ENCODE peak calls at places on chromosome 7, in seven cellular contexts. One of them, this sample, is unnamed.

GRCh38 chr7:47557986-47558670 is 23.8 kb downstream of the TNS3 start:
- DNase-seq in fibroblast of mammary gland: no peak
- DNase-seq in fibroblast of villous mesenchyme: no peak
- DNase-seq in stimulated activated naive CD8-positive, alpha-beta T cell treated with anti-CD3 and anti-CD28 coated beads, Interleukin-15, Interleukin-2, amounts not matched to agents 100 U/mL and 50 U/mL, for 24 hours: no peak
- DNase-seq in NCI-H2081: no peak
- DNase-seq in Right ventricle myocardium superior: no peak
- DNase-seq in IMR-90: no peak
- DNase-seq in this sample: no peak

GRCh38 chr7:90233569-90233968 is 11.4 kb upstream of the CFAP69 start:
- DNase-seq in stimulated activated naive CD8-positive, alpha-beta T cell treated with anti-CD3 and anti-CD28 coated beads, Interleukin-15, Interleukin-2, amounts not matched to agents 100 U/mL and 50 U/mL, for 24 hours: no peak
- DNase-seq in fibroblast of mammary gland: no peak
- DNase-seq in IMR-90: no peak
- DNase-seq in NCI-H2081: no peak
- DNase-seq in Right ventricle myocardium superior: no peak
- DNase-seq in fibroblast of villous mesenchyme: no peak
- DNase-seq in this sample: no peak

GRCh38 chr7:141012696-141013344 is 1.9 kb downstream of the MRPS33 start:
- DNase-seq in stimulated activated naive CD8-positive, alpha-beta T cell treated with anti-CD3 and anti-CD28 coated beads, Interleukin-15, Interleukin-2, amounts not matched to agents 100 U/mL and 50 U/mL, for 24 hours: no peak
- DNase-seq in Right ventricle myocardium superior: no peak
- DNase-seq in NCI-H2081: no peak
- DNase-seq in fibroblast of villous mesenchyme: no peak
- DNase-seq in fibroblast of mammary gland: peak
- DNase-seq in IMR-90: peak
- DNase-seq in this sample: peak

GRCh38 chr7:114879554-114879953 is 42.3 kb upstream of the MDFIC start:
- DNase-seq in NCI-H2081: no peak
- DNase-seq in stimulated activated naive CD8-positive, alpha-beta T cell treated with anti-CD3 and anti-CD28 coated beads, Interleukin-15, Interleukin-2, amounts not matched to agents 100 U/mL and 50 U/mL, for 24 hours: no peak
- DNase-seq in IMR-90: peak
- DNase-seq in fibroblast of villous mesenchyme: peak
- DNase-seq in Right ventricle myocardium superior: no peak
- DNase-seq in fibroblast of mammary gland: peak
- DNase-seq in this sample: no peak

GRCh38 chr7:44103941-44104879 is at the start of gene AEBP1:
- DNase-seq in fibroblast of mammary gland: peak
- DNase-seq in fibroblast of villous mesenchyme: peak
- DNase-seq in stimulated activated naive CD8-positive, alpha-beta T cell treated with anti-CD3 and anti-CD28 coated beads, Interleukin-15, Interleukin-2, amounts not matched to agents 100 U/mL and 50 U/mL, for 24 hours: peak
- DNase-seq in IMR-90: no peak
- DNase-seq in NCI-H2081: no peak
- DNase-seq in Right ventricle myocardium superior: no peak
- DNase-seq in this sample: peak

GRCh38 chr7:89503281-89503680 is 651.0 kb upstream of the STEAP1 start:
- DNase-seq in NCI-H2081: no peak
- DNase-seq in Right ventricle myocardium superior: no peak
- DNase-seq in fibroblast of villous mesenchyme: no peak
- DNase-seq in IMR-90: no peak
- DNase-seq in stimulated activated naive CD8-positive, alpha-beta T cell treated with anti-CD3 and anti-CD28 coated beads, Interleukin-15, Interleukin-2, amounts not matched to agents 100 U/mL and 50 U/mL, for 24 hours: no peak
- DNase-seq in fibroblast of mammary gland: no peak
- DNase-seq in this sample: no peak

GRCh38 chr7:24401628-24402593 is 117.9 kb downstream of the NPY start:
- DNase-seq in Right ventricle myocardium superior: no peak
- DNase-seq in fibroblast of villous mesenchyme: peak
- DNase-seq in NCI-H2081: peak
- DNase-seq in fibroblast of mammary gland: peak
- DNase-seq in stimulated activated naive CD8-positive, alpha-beta T cell treated with anti-CD3 and anti-CD28 coated beads, Interleukin-15, Interleukin-2, amounts not matched to agents 100 U/mL and 50 U/mL, for 24 hours: no peak
- DNase-seq in IMR-90: peak
- DNase-seq in this sample: peak

GRCh38 chr7:150432915-150433892 is 17.2 kb upstream of the GIMAP8 start:
- DNase-seq in fibroblast of villous mesenchyme: no peak
- DNase-seq in Right ventricle myocardium superior: no peak
- DNase-seq in IMR-90: no peak
- DNase-seq in NCI-H2081: no peak
- DNase-seq in fibroblast of mammary gland: no peak
- DNase-seq in stimulated activated naive CD8-positive, alpha-beta T cell treated with anti-CD3 and anti-CD28 coated beads, Interleukin-15, Interleukin-2, amounts not matched to agents 100 U/mL and 50 U/mL, for 24 hours: no peak
- DNase-seq in this sample: no peak

GRCh38 chr7:122300607-122301079 is 3.9 kb downstream of the FEZF1 start:
- DNase-seq in stimulated activated naive CD8-positive, alpha-beta T cell treated with anti-CD3 and anti-CD28 coated beads, Interleukin-15, Interleukin-2, amounts not matched to agents 100 U/mL and 50 U/mL, for 24 hours: no peak
- DNase-seq in fibroblast of villous mesenchyme: no peak
- DNase-seq in IMR-90: no peak
- DNase-seq in fibroblast of mammary gland: no peak
- DNase-seq in Right ventricle myocardium superior: no peak
- DNase-seq in NCI-H2081: no peak
- DNase-seq in this sample: no peak

GRCh38 chr7:28855538-28856217 is 102.5 kb downstream of the TRIL start:
- DNase-seq in stimulated activated naive CD8-positive, alpha-beta T cell treated with anti-CD3 and anti-CD28 coated beads, Interleukin-15, Interleukin-2, amounts not matched to agents 100 U/mL and 50 U/mL, for 24 hours: no peak
- DNase-seq in fibroblast of mammary gland: peak
- DNase-seq in Right ventricle myocardium superior: no peak
- DNase-seq in IMR-90: peak
- DNase-seq in NCI-H2081: no peak
- DNase-seq in fibroblast of villous mesenchyme: peak
- DNase-seq in this sample: peak

GRCh38 chr7:98469088-98469487 is 68.2 kb upstream of the BAIAP2L1 start:
- DNase-seq in fibroblast of villous mesenchyme: no peak
- DNase-seq in NCI-H2081: no peak
- DNase-seq in fibroblast of mammary gland: no peak
- DNase-seq in stimulated activated naive CD8-positive, alpha-beta T cell treated with anti-CD3 and anti-CD28 coated beads, Interleukin-15, Interleukin-2, amounts not matched to agents 100 U/mL and 50 U/mL, for 24 hours: no peak
- DNase-seq in IMR-90: no peak
- DNase-seq in Right ventricle myocardium superior: no peak
- DNase-seq in this sample: no peak

GRCh38 chr7:108455833-108456677 is at the start of gene NRCAM:
- DNase-seq in stimulated activated naive CD8-positive, alpha-beta T cell treated with anti-CD3 and anti-CD28 coated beads, Interleukin-15, Interleukin-2, amounts not matched to agents 100 U/mL and 50 U/mL, for 24 hours: peak
- DNase-seq in Right ventricle myocardium superior: peak
- DNase-seq in NCI-H2081: peak
- DNase-seq in fibroblast of mammary gland: peak
- DNase-seq in IMR-90: no peak
- DNase-seq in fibroblast of villous mesenchyme: peak
- DNase-seq in this sample: peak

GRCh38 chr7:11760372-11760771 is 71.6 kb downstream of the THSD7A start:
- DNase-seq in fibroblast of mammary gland: peak
- DNase-seq in IMR-90: no peak
- DNase-seq in Right ventricle myocardium superior: no peak
- DNase-seq in fibroblast of villous mesenchyme: peak
- DNase-seq in NCI-H2081: peak
- DNase-seq in stimulated activated naive CD8-positive, alpha-beta T cell treated with anti-CD3 and anti-CD28 coated beads, Interleukin-15, Interleukin-2, amounts not matched to agents 100 U/mL and 50 U/mL, for 24 hours: no peak
- DNase-seq in this sample: no peak

GRCh38 chr7:16660702-16661464 is 14.9 kb downstream of the BZW2 start:
- DNase-seq in fibroblast of mammary gland: peak
- DNase-seq in stimulated activated naive CD8-positive, alpha-beta T cell treated with anti-CD3 and anti-CD28 coated beads, Interleukin-15, Interleukin-2, amounts not matched to agents 100 U/mL and 50 U/mL, for 24 hours: no peak
- DNase-seq in fibroblast of villous mesenchyme: peak
- DNase-seq in NCI-H2081: no peak
- DNase-seq in IMR-90: peak
- DNase-seq in Right ventricle myocardium superior: no peak
- DNase-seq in this sample: peak

GRCh38 chr7:121101083-121101482 is 112.6 kb downstream of the CPED1 start:
- DNase-seq in NCI-H2081: no peak
- DNase-seq in stimulated activated naive CD8-positive, alpha-beta T cell treated with anti-CD3 and anti-CD28 coated beads, Interleukin-15, Interleukin-2, amounts not matched to agents 100 U/mL and 50 U/mL, for 24 hours: no peak
- DNase-seq in IMR-90: no peak
- DNase-seq in fibroblast of mammary gland: no peak
- DNase-seq in Right ventricle myocardium superior: no peak
- DNase-seq in fibroblast of villous mesenchyme: no peak
- DNase-seq in this sample: no peak

GRCh38 chr7:113892818-113893217 is 26.0 kb downstream of the PPP1R3A start:
- DNase-seq in Right ventricle myocardium superior: no peak
- DNase-seq in IMR-90: no peak
- DNase-seq in NCI-H2081: no peak
- DNase-seq in stimulated activated naive CD8-positive, alpha-beta T cell treated with anti-CD3 and anti-CD28 coated beads, Interleukin-15, Interleukin-2, amounts not matched to agents 100 U/mL and 50 U/mL, for 24 hours: no peak
- DNase-seq in fibroblast of mammary gland: no peak
- DNase-seq in fibroblast of villous mesenchyme: no peak
- DNase-seq in this sample: no peak

GRCh38 chr7:130345106-130345505 is 490 bp downstream of the CPA5 start:
- DNase-seq in fibroblast of villous mesenchyme: no peak
- DNase-seq in IMR-90: no peak
- DNase-seq in NCI-H2081: no peak
- DNase-seq in Right ventricle myocardium superior: no peak
- DNase-seq in stimulated activated naive CD8-positive, alpha-beta T cell treated with anti-CD3 and anti-CD28 coated beads, Interleukin-15, Interleukin-2, amounts not matched to agents 100 U/mL and 50 U/mL, for 24 hours: no peak
- DNase-seq in fibroblast of mammary gland: no peak
- DNase-seq in this sample: no peak

GRCh38 chr7:117907058-117907633 is 33.9 kb upstream of the CTTNBP2 start:
- DNase-seq in fibroblast of mammary gland: no peak
- DNase-seq in Right ventricle myocardium superior: no peak
- DNase-seq in NCI-H2081: no peak
- DNase-seq in IMR-90: no peak
- DNase-seq in stimulated activated naive CD8-positive, alpha-beta T cell treated with anti-CD3 and anti-CD28 coated beads, Interleukin-15, Interleukin-2, amounts not matched to agents 100 U/mL and 50 U/mL, for 24 hours: no peak
- DNase-seq in fibroblast of villous mesenchyme: no peak
- DNase-seq in this sample: no peak

GRCh38 chr7:107167483-107168232 is 1.1 kb upstream of the HBP1 start:
- DNase-seq in stimulated activated naive CD8-positive, alpha-beta T cell treated with anti-CD3 and anti-CD28 coated beads, Interleukin-15, Interleukin-2, amounts not matched to agents 100 U/mL and 50 U/mL, for 24 hours: no peak
- DNase-seq in NCI-H2081: peak
- DNase-seq in Right ventricle myocardium superior: no peak
- DNase-seq in fibroblast of villous mesenchyme: peak
- DNase-seq in IMR-90: peak
- DNase-seq in fibroblast of mammary gland: peak
- DNase-seq in this sample: peak

GRCh38 chr7:88311675-88312036 is 5.0 kb upstream of the STEAP4 start:
- DNase-seq in IMR-90: no peak
- DNase-seq in fibroblast of mammary gland: peak
- DNase-seq in stimulated activated naive CD8-positive, alpha-beta T cell treated with anti-CD3 and anti-CD28 coated beads, Interleukin-15, Interleukin-2, amounts not matched to agents 100 U/mL and 50 U/mL, for 24 hours: no peak
- DNase-seq in NCI-H2081: no peak
- DNase-seq in fibroblast of villous mesenchyme: peak
- DNase-seq in Right ventricle myocardium superior: no peak
- DNase-seq in this sample: no peak

GRCh38 chr7:107230334-107230733 is 61.5 kb downstream of the HBP1 start:
- DNase-seq in stimulated activated naive CD8-positive, alpha-beta T cell treated with anti-CD3 and anti-CD28 coated beads, Interleukin-15, Interleukin-2, amounts not matched to agents 100 U/mL and 50 U/mL, for 24 hours: no peak
- DNase-seq in fibroblast of villous mesenchyme: no peak
- DNase-seq in NCI-H2081: no peak
- DNase-seq in Right ventricle myocardium superior: no peak
- DNase-seq in fibroblast of mammary gland: peak
- DNase-seq in IMR-90: peak
- DNase-seq in this sample: no peak

GRCh38 chr7:2003451-2003930 is 229.3 kb downstream of the MAD1L1 start:
- DNase-seq in Right ventricle myocardium superior: peak
- DNase-seq in IMR-90: no peak
- DNase-seq in stimulated activated naive CD8-positive, alpha-beta T cell treated with anti-CD3 and anti-CD28 coated beads, Interleukin-15, Interleukin-2, amounts not matched to agents 100 U/mL and 50 U/mL, for 24 hours: no peak
- DNase-seq in fibroblast of mammary gland: no peak
- DNase-seq in fibroblast of villous mesenchyme: no peak
- DNase-seq in NCI-H2081: no peak
- DNase-seq in this sample: no peak

GRCh38 chr7:140212100-140212881 is 35.5 kb upstream of the KDM7A start:
- DNase-seq in Right ventricle myocardium superior: no peak
- DNase-seq in fibroblast of mammary gland: peak
- DNase-seq in fibroblast of villous mesenchyme: no peak
- DNase-seq in NCI-H2081: no peak
- DNase-seq in stimulated activated naive CD8-positive, alpha-beta T cell treated with anti-CD3 and anti-CD28 coated beads, Interleukin-15, Interleukin-2, amounts not matched to agents 100 U/mL and 50 U/mL, for 24 hours: no peak
- DNase-seq in IMR-90: peak
- DNase-seq in this sample: no peak

GRCh38 chr7:24197852-24198251 is 86.1 kb upstream of the NPY start:
- DNase-seq in Right ventricle myocardium superior: no peak
- DNase-seq in stimulated activated naive CD8-positive, alpha-beta T cell treated with anti-CD3 and anti-CD28 coated beads, Interleukin-15, Interleukin-2, amounts not matched to agents 100 U/mL and 50 U/mL, for 24 hours: no peak
- DNase-seq in fibroblast of villous mesenchyme: peak
- DNase-seq in NCI-H2081: no peak
- DNase-seq in IMR-90: no peak
- DNase-seq in fibroblast of mammary gland: no peak
- DNase-seq in this sample: peak

GRCh38 chr7:9575716-9576115 is 1142.3 kb downstream of the NXPH1 start:
- DNase-seq in IMR-90: no peak
- DNase-seq in Right ventricle myocardium superior: no peak
- DNase-seq in stimulated activated naive CD8-positive, alpha-beta T cell treated with anti-CD3 and anti-CD28 coated beads, Interleukin-15, Interleukin-2, amounts not matched to agents 100 U/mL and 50 U/mL, for 24 hours: no peak
- DNase-seq in fibroblast of villous mesenchyme: no peak
- DNase-seq in fibroblast of mammary gland: no peak
- DNase-seq in NCI-H2081: no peak
- DNase-seq in this sample: no peak

GRCh38 chr7:112400141-112400540 is 50.1 kb upstream of the IFRD1 start:
- DNase-seq in fibroblast of villous mesenchyme: peak
- DNase-seq in stimulated activated naive CD8-positive, alpha-beta T cell treated with anti-CD3 and anti-CD28 coated beads, Interleukin-15, Interleukin-2, amounts not matched to agents 100 U/mL and 50 U/mL, for 24 hours: no peak
- DNase-seq in IMR-90: peak
- DNase-seq in Right ventricle myocardium superior: no peak
- DNase-seq in NCI-H2081: no peak
- DNase-seq in fibroblast of mammary gland: peak
- DNase-seq in this sample: peak

GRCh38 chr7:79719216-79719615 is 265.7 kb upstream of the MAGI2 start:
- DNase-seq in fibroblast of villous mesenchyme: no peak
- DNase-seq in Right ventricle myocardium superior: peak
- DNase-seq in stimulated activated naive CD8-positive, alpha-beta T cell treated with anti-CD3 and anti-CD28 coated beads, Interleukin-15, Interleukin-2, amounts not matched to agents 100 U/mL and 50 U/mL, for 24 hours: no peak
- DNase-seq in NCI-H2081: no peak
- DNase-seq in IMR-90: no peak
- DNase-seq in fibroblast of mammary gland: no peak
- DNase-seq in this sample: no peak

GRCh38 chr7:67625257-67625713 is 628.7 kb downstream of the TYW1 start:
- DNase-seq in IMR-90: peak
- DNase-seq in fibroblast of mammary gland: peak
- DNase-seq in NCI-H2081: peak
- DNase-seq in fibroblast of villous mesenchyme: peak
- DNase-seq in Right ventricle myocardium superior: peak
- DNase-seq in stimulated activated naive CD8-positive, alpha-beta T cell treated with anti-CD3 and anti-CD28 coated beads, Interleukin-15, Interleukin-2, amounts not matched to agents 100 U/mL and 50 U/mL, for 24 hours: peak
- DNase-seq in this sample: peak

GRCh38 chr7:158000160-158000559 is 587.5 kb downstream of the PTPRN2 start:
- DNase-seq in fibroblast of mammary gland: no peak
- DNase-seq in fibroblast of villous mesenchyme: no peak
- DNase-seq in NCI-H2081: no peak
- DNase-seq in stimulated activated naive CD8-positive, alpha-beta T cell treated with anti-CD3 and anti-CD28 coated beads, Interleukin-15, Interleukin-2, amounts not matched to agents 100 U/mL and 50 U/mL, for 24 hours: no peak
- DNase-seq in Right ventricle myocardium superior: no peak
- DNase-seq in IMR-90: no peak
- DNase-seq in this sample: no peak

GRCh38 chr7:23216021-23216420 is 30.6 kb upstream of the GPNMB start:
- DNase-seq in IMR-90: no peak
- DNase-seq in NCI-H2081: no peak
- DNase-seq in fibroblast of mammary gland: no peak
- DNase-seq in Right ventricle myocardium superior: peak
- DNase-seq in stimulated activated naive CD8-positive, alpha-beta T cell treated with anti-CD3 and anti-CD28 coated beads, Interleukin-15, Interleukin-2, amounts not matched to agents 100 U/mL and 50 U/mL, for 24 hours: no peak
- DNase-seq in fibroblast of villous mesenchyme: no peak
- DNase-seq in this sample: no peak

GRCh38 chr7:23531794-23532489 is at the start of gene TRA2A:
- DNase-seq in fibroblast of mammary gland: peak
- DNase-seq in fibroblast of villous mesenchyme: peak
- DNase-seq in NCI-H2081: peak
- DNase-seq in Right ventricle myocardium superior: peak
- DNase-seq in IMR-90: peak
- DNase-seq in stimulated activated naive CD8-positive, alpha-beta T cell treated with anti-CD3 and anti-CD28 coated beads, Interleukin-15, Interleukin-2, amounts not matched to agents 100 U/mL and 50 U/mL, for 24 hours: peak
- DNase-seq in this sample: peak

GRCh38 chr7:33720139-33720538 is 185.2 kb upstream of the BMPER start:
- DNase-seq in fibroblast of villous mesenchyme: no peak
- DNase-seq in stimulated activated naive CD8-positive, alpha-beta T cell treated with anti-CD3 and anti-CD28 coated beads, Interleukin-15, Interleukin-2, amounts not matched to agents 100 U/mL and 50 U/mL, for 24 hours: no peak
- DNase-seq in NCI-H2081: no peak
- DNase-seq in Right ventricle myocardium superior: no peak
- DNase-seq in IMR-90: no peak
- DNase-seq in fibroblast of mammary gland: no peak
- DNase-seq in this sample: no peak

GRCh38 chr7:84714765-84715164 is 472.1 kb downstream of the SEMA3D start:
- DNase-seq in Right ventricle myocardium superior: no peak
- DNase-seq in fibroblast of villous mesenchyme: peak
- DNase-seq in stimulated activated naive CD8-positive, alpha-beta T cell treated with anti-CD3 and anti-CD28 coated beads, Interleukin-15, Interleukin-2, amounts not matched to agents 100 U/mL and 50 U/mL, for 24 hours: no peak
- DNase-seq in fibroblast of mammary gland: no peak
- DNase-seq in IMR-90: no peak
- DNase-seq in NCI-H2081: no peak
- DNase-seq in this sample: no peak

GRCh38 chr7:82017334-82017943 is 247.6 kb upstream of the HGF start:
- DNase-seq in NCI-H2081: peak
- DNase-seq in stimulated activated naive CD8-positive, alpha-beta T cell treated with anti-CD3 and anti-CD28 coated beads, Interleukin-15, Interleukin-2, amounts not matched to agents 100 U/mL and 50 U/mL, for 24 hours: no peak
- DNase-seq in Right ventricle myocardium superior: no peak
- DNase-seq in fibroblast of mammary gland: peak
- DNase-seq in fibroblast of villous mesenchyme: peak
- DNase-seq in IMR-90: peak
- DNase-seq in this sample: peak